ENCODE peak calls at places on chromosomes 1 and 21, in ten cellular contexts. C is transverse colon, W is A549, X is adrenal gland, Z is IMR-90, O is prostate gland, S is gastrocnemius medialis, Y is ovary, L is tibial nerve, N is spleen. R is an unnamed sample.

GRCh38 chr1:81437213-81437612 is 363.5 kb upstream of the ADGRL2 start:
- DNase-seq in C (no peak), W (no peak), X (no peak), Z (no peak), O (no peak), S (no peak), Y (no peak), L (no peak), N (no peak), R (no peak)

GRCh38 chr1:20699558-20699957 is 18.2 kb downstream of the KIF17 start:
- DNase-seq in C (no peak), W (no peak), X (no peak), Z (no peak), O (no peak), S (peak; percentile 38), Y (no peak), L (no peak), N (no peak), R (no peak)

GRCh38 chr1:16918371-16918770 is 3.4 kb upstream of the CROCC start:
- DNase-seq in C (no peak), W (no peak), X (no peak), Z (no peak), O (no peak), S (no peak), Y (no peak), L (no peak), N (peak; percentile 71), R (peak; percentile 23)

GRCh38 chr1:70504821-70505193 is 93.7 kb downstream of the CTH start:
- DNase-seq in C (peak; percentile 15), W (no peak), X (no peak), Z (peak; percentile 18), O (no peak), S (no peak), Y (no peak), L (peak; percentile 26), N (no peak), R (no peak)

GRCh38 chr1:86183711-86184252 is 27.2 kb upstream of the COL24A1 start:
- DNase-seq in C (no peak), W (no peak), X (no peak), Z (peak; percentile 47), O (no peak), S (no peak), Y (no peak), L (no peak), N (no peak), R (no peak)

GRCh38 chr1:19645544-19646252 is 1.6 kb downstream of the NBL1 start:
- DNase-seq in C (peak; percentile 34), W (no peak), X (no peak), Z (peak; percentile 28), O (no peak), S (no peak), Y (peak; percentile 79), L (no peak), N (no peak), R (no peak)

GRCh38 chr1:18948913-18949688 is 7.4 kb downstream of the IFFO2 start:
- DNase-seq in C (no peak), W (no peak), X (peak; percentile 85), Z (peak; percentile 71), O (peak; percentile 68), S (no peak), Y (no peak), L (no peak), N (no peak), R (no peak)

GRCh38 chr21:45541221-45542039 is 810 bp downstream of the SLC19A1 start:
- DNase-seq in C (peak; percentile 87), W (peak; percentile 80), X (peak; percentile 89), Z (peak; percentile 33), O (peak; percentile 57), S (peak; percentile 36), Y (peak; percentile 75), L (peak; percentile 57), N (peak; percentile 96), R (peak; percentile 92)

GRCh38 chr1:244653439-244654283 is 735 bp downstream of the DESI2 start:
- DNase-seq in C (peak; percentile 21), W (peak; percentile 16), X (no peak), Z (peak; percentile 31), O (no peak), S (no peak), Y (no peak), L (no peak), N (no peak), R (no peak)

GRCh38 chr1:15966081-15966955 is 9.6 kb downstream of the ZBTB17 start:
- DNase-seq in C (peak; percentile 37), W (no peak), X (peak; percentile 61), Z (peak; percentile 79), O (no peak), S (no peak), Y (no peak), L (peak; percentile 40), N (peak; percentile 87), R (no peak)

GRCh38 chr1:34057347-34057746 is 107.7 kb downstream of the CSMD2 start:
- DNase-seq in C (no peak), W (no peak), X (no peak), Z (no peak), O (no peak), S (no peak), Y (no peak), L (no peak), N (no peak), R (no peak)

GRCh38 chr1:66176012-66176715 is 357.8 kb upstream of the SGIP1 start:
- DNase-seq in C (no peak), W (no peak), X (peak; percentile 51), Z (peak; percentile 18), O (no peak), S (no peak), Y (no peak), L (no peak), N (no peak), R (no peak)

GRCh38 chr1:166139735-166140134 is 27.1 kb downstream of the FAM78B start:
- DNase-seq in C (no peak), W (no peak), X (no peak), Z (no peak), O (no peak), S (no peak), Y (no peak), L (no peak), N (no peak), R (no peak)

GRCh38 chr1:158836038-158836437 is 4.9 kb downstream of the MNDA start:
- DNase-seq in C (no peak), W (no peak), X (no peak), Z (no peak), O (no peak), S (no peak), Y (no peak), L (no peak), N (no peak), R (no peak)

GRCh38 chr1:158830074-158830677 is 975 bp upstream of the MNDA start:
- DNase-seq in C (no peak), W (no peak), X (no peak), Z (no peak), O (no peak), S (no peak), Y (no peak), L (no peak), N (no peak), R (no peak)

GRCh38 chr1:158833269-158833668 is 2.1 kb downstream of the MNDA start:
- DNase-seq in C (no peak), W (no peak), X (no peak), Z (no peak), O (no peak), S (no peak), Y (no peak), L (no peak), N (no peak), R (no peak)

GRCh38 chr1:158830904-158831507 is at the start of gene MNDA:
- DNase-seq in C (no peak), W (no peak), X (no peak), Z (no peak), O (no peak), S (no peak), Y (no peak), L (no peak), N (no peak), R (no peak)
- TF ChIP-seq POLR2A in C (no peak), W (no peak), X (no peak), Z (no peak), O (no peak), S (no peak), Y (no peak), L (no peak), N (no peak), R (no peak)

GRCh38 chr1:12477301-12477700 is 140.7 kb downstream of the DHRS3 start:
- DNase-seq in C (no peak), W (no peak), X (no peak), Z (no peak), O (no peak), S (no peak), Y (no peak), L (no peak), N (no peak), R (no peak)
- H3K4me1 ChIP-seq in C (peaks cover 90% of the 10 kb centered on the region), W (peaks cover 70% of the 10 kb centered on the region), X (peaks cover 61% of the 10 kb centered on the region), Z (peaks cover 48% of the 10 kb centered on the region), O (peaks cover 53% of the 10 kb centered on the region), S (peaks cover 96% of the 10 kb centered on the region), Y (peaks cover 21% of the 10 kb centered on the region), L (peaks cover 98% of the 10 kb centered on the region), N (peaks cover 94% of the 10 kb centered on the region), R (peaks cover 70% of the 10 kb centered on the region)

DNA sequence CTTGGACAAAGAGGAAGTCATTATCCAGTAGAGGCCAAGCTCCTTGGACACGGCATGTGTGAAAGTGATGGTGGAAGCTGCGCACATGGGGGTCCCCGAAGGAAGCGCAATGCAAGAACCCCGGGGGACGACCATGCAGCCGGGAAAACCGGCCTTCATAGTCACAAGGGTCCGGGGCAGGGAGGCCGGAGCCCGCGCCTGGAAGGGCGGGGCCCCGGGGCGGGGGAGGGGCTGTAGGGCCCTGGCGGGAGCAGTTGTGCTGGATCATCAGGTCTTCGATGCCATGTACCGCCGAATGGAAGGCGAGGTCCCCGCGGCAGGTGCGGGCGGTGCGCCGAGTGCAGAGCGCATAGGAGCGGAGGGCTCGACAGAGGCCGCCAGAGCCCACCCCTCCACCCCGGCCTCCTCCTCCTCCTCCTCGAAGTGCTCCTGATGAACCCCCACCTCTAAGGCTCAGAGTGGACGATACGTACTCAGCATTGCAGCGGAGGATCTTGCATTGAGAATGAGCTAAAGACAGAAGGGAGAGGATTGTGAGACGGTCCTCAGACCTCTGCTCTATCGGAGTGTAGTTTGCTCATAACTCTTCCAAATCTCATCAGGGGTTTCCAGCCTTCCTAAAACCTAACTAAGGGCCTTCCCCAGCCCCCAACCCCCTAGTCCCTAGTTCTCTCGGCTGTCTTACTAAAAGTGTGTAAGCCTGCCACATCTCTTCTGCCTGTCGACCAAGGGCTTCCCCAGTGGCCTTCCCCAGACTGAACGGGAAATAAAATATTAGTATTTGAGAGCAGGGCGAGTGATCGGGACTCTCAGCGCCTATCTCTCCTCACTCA is 2.1 kb downstream of the HJV start:
- DNase-seq in C (no peak), W (no peak), X (no peak), Z (no peak), O (no peak), S (no peak), Y (peak; percentile 17), L (no peak), N (no peak), R (no peak)
- TF ChIP-seq POLR2A in C (no peak), W (no peak), X (no peak), Z (no peak), O (no peak), S (peak; percentile 45), Y (no peak), L (no peak), N (no peak), R (no peak)

DNA sequence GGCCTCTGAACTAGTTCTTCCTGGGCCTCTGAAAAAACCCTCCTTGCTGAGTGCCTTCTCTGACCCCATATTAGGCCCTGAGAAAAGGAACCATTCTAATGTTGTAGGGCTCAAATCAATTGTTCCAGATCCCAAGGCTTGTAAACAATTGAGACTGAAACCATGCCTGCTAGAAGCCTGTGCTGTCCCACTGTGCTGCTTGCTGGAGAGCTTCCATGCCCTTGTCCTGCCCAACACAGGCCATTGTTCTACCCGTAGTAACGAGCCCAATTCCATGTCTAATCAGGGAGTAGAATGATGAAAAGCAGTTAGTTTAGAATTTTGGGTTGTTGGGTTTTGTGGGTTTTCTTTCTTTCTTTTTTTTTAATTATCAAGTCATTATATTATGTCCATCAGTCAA is 47.4 kb downstream of the ZNF281 start:
- DNase-seq in C (no peak), W (no peak), X (no peak), Z (no peak), O (no peak), S (no peak), Y (no peak), L (no peak), N (no peak), R (no peak)
- H3K4me1 ChIP-seq in C (no peaks in the 10 kb centered on the region), W (peaks cover 63% of the 10 kb centered on the region), X (no peaks in the 10 kb centered on the region), Z (peaks cover 14% of the 10 kb centered on the region), O (no peaks in the 10 kb centered on the region), S (peaks cover 8% of the 10 kb centered on the region), Y (no peaks in the 10 kb centered on the region), L (no peaks in the 10 kb centered on the region), N (peaks cover 45% of the 10 kb centered on the region), R (peaks cover 19% of the 10 kb centered on the region)